ENCODE peak calls at places on chromosomes 11 and 22, in four cellular contexts. S is GM12878, P is stomach, J is K562. B is an unnamed sample.

GRCh38 chr11:27718346-27718852 is 18.1 kb upstream of the BDNF start:
- DNase-seq in S (no peak), P (no peak), J (no peak), B (peak)

GRCh38 chr22:21709688-21710087 is 25.9 kb downstream of the YPEL1 start:
- DNase-seq in S (no peak), P (no peak), J (no peak), B (no peak)

GRCh38 chr11:2950825-2951224 is 21.6 kb upstream of the PHLDA2 start:
- DNase-seq in S (no peak), P (no peak), J (no peak), B (no peak)

GRCh38 chr11:5596611-5597201 is at the start of gene TRIM6:
- DNase-seq in S (no peak), P (peak), J (peak), B (peak)

GRCh38 chr22:49257551-49257951 is 570.1 kb downstream of the BRD1 start:
- DNase-seq in S (no peak), P (peak), J (no peak), B (no peak)

GRCh38 chr11:11251394-11251970 is 101.6 kb downstream of the CSNK2A3 start:
- DNase-seq in S (peak), P (no peak), J (no peak), B (no peak)

GRCh38 chr11:114197799-114198500 is 98.2 kb upstream of the NNMT start:
- DNase-seq in S (no peak), P (peak), J (no peak), B (peak)

GRCh38 chr11:27398413-27398780 is 35.4 kb upstream of the CCDC34 start:
- DNase-seq in S (no peak), P (no peak), J (no peak), B (no peak)

GRCh38 chr11:30420233-30420787 is 97.4 kb downstream of the ARL14EP start:
- DNase-seq in S (no peak), P (no peak), J (no peak), B (peak)

GRCh38 chr11:62976109-62976508 is 8.7 kb downstream of the SLC22A6 start:
- DNase-seq in S (no peak), P (no peak), J (peak), B (no peak)

GRCh38 chr11:32874144-32874543 is 18.5 kb upstream of the QSER1 start:
- DNase-seq in S (no peak), P (no peak), J (no peak), B (no peak)

GRCh38 chr22:22927888-22928665 is 40.5 kb downstream of the IGLL5 start:
- DNase-seq in S (no peak), P (no peak), J (peak), B (no peak)

GRCh38 chr22:17243524-17243923 is 24.3 kb upstream of the ADA2 start:
- DNase-seq in S (peak), P (no peak), J (peak), B (peak)

GRCh38 chr11:47271328-47271727 is 1.4 kb downstream of the MADD start:
- DNase-seq in S (no peak), P (no peak), J (peak), B (no peak)

GRCh38 chr11:47269002-47269828 is 718 bp upstream of the MADD start:
- DNase-seq in S (no peak), P (peak), J (peak), B (peak)

GRCh38 chr11:47271961-47272661 is 2.2 kb downstream of the MADD start:
- DNase-seq in S (no peak), P (peak), J (peak), B (peak)

GRCh38 chr11:47269829-47270305 is at the start of gene MADD:
- DNase-seq in S (peak), P (peak), J (peak), B (peak)

DNA sequence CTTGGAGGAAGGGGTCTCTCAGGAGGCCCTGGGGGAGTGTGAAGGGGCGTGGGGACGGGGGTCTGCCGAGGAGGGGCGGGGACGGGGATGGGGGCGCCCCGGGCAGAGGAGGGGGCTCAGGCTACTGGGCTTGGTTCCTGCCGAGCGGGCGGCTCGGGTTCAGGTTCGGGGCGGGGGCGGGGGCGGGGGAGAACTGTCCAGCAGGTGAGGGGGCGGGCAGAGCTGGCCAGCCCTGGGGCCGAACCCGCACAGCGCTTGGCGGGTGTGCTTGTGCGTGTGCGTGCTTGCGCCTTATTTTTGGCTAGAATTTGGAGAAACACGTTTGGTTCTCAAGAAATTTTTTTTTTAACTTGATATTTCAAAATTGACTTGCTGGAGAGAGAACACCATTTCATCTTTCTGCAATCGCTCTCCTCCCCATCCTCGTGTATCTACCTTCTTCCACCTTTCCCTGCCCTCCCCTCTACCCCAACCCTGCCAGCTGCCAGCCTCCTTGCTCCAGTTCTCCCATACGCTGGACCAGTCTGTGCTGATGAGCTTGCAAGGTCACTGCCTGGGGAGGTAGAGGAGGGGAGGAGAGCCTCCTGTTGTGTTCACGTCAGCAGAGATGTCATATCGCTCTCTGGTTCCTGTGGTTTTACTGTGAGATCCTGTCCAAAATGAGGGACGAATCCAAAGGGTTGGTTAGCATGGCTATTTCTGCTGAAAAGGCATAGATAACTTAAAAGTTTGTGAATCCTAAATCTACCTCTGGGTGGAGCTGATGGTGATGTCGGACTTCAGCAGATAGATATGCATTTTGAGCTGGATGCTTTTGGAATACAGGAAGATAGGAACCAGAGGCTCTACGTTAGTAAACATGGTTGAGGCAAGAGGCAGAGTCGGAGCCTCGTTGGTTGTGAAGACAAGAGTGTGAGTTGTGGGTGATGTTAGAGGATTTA is 668 bp downstream of the MADD start:
- DNase-seq in S (no peak), P (no peak), J (peak), B (peak)
- TF ChIP-seq POLR2A in S (no peak), P (no peak), J (no peak), B (no peak)

DNA sequence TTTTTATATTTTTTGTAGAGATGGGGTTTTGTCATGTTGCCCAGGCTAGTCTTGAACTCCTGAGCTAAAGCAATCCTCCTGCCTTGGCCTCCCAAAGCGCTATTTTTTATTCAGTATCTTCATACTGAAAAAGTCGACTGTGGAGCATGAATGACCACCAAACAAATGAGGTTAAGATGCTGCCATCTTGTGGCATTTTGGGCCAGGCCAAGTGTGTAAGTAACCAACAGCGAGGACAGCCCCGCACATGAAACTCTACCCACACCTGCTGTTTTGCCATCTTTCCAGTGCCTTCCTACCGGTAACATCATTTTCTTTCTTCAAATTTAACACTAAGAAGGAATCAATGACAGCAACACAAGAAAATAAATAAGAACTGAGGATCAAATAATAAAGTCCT is 32.2 kb upstream of the AQP11 start:
- DNase-seq in S (no peak), P (no peak), J (peak), B (no peak)
- TF ChIP-seq CTCF in S (peak), P (no peak), J (peak), B (no peak)

GRCh38 chr11:93603671-93604070 is 57.8 kb upstream of the CEP295 start:
- DNase-seq in S (no peak), P (no peak), J (no peak), B (no peak)
- TF ChIP-seq POLR2AphosphoS5 in S (no peak), P (no peak), J (no peak), B (no peak)

DNA sequence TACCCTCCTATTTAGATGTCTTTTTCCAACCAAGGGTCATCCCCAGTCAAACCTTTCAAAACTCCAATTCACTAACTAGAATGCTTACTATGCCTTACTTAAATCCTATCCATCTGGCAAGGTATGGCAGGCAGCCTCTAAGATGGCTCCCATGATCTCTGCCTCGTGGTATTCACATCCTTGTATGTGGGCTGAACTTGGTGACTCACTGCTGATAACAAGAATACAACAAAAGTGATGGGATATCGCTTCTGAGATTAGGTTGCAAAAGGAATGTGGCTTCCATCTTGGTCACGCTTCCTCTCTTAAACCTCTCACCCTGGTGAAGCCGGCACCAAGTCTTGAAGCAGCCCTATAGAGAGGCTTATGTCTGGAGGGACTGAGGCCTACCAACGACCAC is 29.6 kb upstream of the UPB1 start:
- DNase-seq in S (no peak), P (no peak), J (peak), B (no peak)
- TF ChIP-seq POLR2A in S (no peak), P (no peak), J (no peak), B (no peak)

DNA sequence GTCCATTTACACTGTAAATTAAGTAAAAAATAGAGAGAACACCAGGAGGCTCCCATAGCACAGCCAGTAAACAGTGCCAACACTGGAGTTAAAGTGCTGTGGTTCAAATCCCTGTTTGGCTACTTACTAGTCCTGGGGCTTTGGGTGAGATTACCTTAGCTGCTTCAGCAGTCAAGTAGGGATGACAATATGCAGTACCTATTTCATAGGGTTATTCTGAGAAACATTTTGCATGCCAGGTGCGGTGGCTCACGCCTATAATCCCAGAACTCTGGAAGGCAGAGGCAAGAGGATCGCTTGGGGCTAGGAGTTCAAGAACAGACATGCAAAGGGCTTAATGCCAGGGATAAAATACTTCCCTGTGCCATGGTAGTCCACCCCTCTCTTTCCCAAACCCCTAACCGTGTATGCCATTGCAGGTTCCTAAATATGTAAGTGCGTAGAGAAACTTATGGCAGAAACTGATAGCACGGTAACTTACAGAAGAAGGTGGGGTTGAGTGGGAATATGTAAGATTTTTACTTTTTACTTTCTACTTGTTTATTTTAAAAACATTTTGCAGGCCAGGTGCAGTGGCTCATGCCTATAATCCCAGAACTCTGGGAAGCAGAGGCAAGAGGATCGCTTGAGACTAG is 86.4 kb upstream of the PICALM start:
- DNase-seq in S (no peak), P (no peak), J (peak), B (no peak)
- TF ChIP-seq CTCF in S (no peak), P (no peak), J (no peak), B (no peak)

GRCh38 chr11:70414341-70415100 is 16.2 kb downstream of the CTTN start:
- DNase-seq in S (no peak), P (no peak), J (no peak), B (no peak)

GRCh38 chr11:70415642-70416395 is 17.5 kb downstream of the CTTN start:
- DNase-seq in S (no peak), P (no peak), J (no peak), B (no peak)

GRCh38 chr11:70413151-70413550 is 14.8 kb downstream of the CTTN start:
- DNase-seq in S (no peak), P (no peak), J (no peak), B (no peak)

GRCh38 chr11:70416881-70417280 is 18.6 kb downstream of the CTTN start:
- DNase-seq in S (no peak), P (no peak), J (no peak), B (no peak)

GRCh38 chr11:70415176-70415575 is 16.8 kb downstream of the CTTN start:
- DNase-seq in S (no peak), P (no peak), J (no peak), B (no peak)
- TF ChIP-seq POLR2AphosphoS5 in S (no peak), P (no peak), J (no peak), B (no peak)

GRCh38 chr22:46292173-46292572 is 4.5 kb upstream of the GTSE1 start:
- DNase-seq in S (no peak), P (no peak), J (no peak), B (no peak)

GRCh38 chr22:46290843-46291785 is 5.6 kb upstream of the GTSE1 start:
- DNase-seq in S (no peak), P (no peak), J (no peak), B (no peak)

GRCh38 chr22:46289244-46289891 is 7.3 kb upstream of the GTSE1 start:
- DNase-seq in S (no peak), P (no peak), J (no peak), B (no peak)

GRCh38 chr22:46288846-46289243 is 7.8 kb upstream of the GTSE1 start:
- DNase-seq in S (no peak), P (no peak), J (no peak), B (no peak)

GRCh38 chr22:46290121-46290842 is 6.4 kb upstream of the GTSE1 start:
- DNase-seq in S (no peak), P (no peak), J (no peak), B (no peak)
- TF ChIP-seq POLR2A in S (no peak), P (no peak), J (no peak), B (no peak)

DNA sequence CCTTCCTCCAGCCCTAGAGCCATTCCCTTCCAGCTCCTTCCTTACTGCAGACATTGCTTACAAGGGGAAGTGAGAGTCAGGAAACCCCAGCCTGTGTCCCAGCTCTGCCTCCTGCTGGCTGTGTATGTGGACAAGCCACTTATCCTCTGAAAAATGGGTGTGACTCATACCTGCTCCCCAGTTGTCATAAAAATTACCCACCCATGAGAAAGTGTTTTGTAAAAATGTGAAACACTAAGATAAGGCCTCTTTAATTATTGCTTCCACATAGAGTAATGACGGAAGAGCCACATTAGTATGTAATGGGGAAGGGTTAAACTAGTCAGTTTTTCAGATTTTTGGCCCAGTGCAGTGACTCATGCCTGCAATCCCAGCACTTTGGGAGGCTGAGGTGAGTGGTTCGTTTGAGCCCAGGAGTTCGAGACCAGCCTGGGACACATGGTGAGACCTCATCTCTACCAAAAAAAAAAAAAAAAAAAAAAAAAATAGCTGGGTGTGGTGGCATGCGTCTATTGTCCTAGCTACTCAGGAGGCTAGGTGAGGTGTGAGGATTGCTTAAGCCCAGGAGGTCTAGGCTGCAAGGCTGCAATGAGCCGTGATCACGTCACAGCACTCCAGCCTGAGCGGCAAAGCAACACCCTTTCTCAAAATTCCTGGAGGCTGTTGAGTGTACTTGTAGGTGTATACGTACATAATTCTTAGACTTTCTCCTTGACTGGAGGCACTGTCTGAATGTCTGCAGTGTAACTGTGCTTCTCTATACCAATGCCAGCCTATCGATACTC is 84.9 kb downstream of the CTTN start:
- DNase-seq in S (no peak), P (peak), J (peak), B (peak)
- TF ChIP-seq CTCF in S (peak), P (no peak), J (peak), B (peak)

DNA sequence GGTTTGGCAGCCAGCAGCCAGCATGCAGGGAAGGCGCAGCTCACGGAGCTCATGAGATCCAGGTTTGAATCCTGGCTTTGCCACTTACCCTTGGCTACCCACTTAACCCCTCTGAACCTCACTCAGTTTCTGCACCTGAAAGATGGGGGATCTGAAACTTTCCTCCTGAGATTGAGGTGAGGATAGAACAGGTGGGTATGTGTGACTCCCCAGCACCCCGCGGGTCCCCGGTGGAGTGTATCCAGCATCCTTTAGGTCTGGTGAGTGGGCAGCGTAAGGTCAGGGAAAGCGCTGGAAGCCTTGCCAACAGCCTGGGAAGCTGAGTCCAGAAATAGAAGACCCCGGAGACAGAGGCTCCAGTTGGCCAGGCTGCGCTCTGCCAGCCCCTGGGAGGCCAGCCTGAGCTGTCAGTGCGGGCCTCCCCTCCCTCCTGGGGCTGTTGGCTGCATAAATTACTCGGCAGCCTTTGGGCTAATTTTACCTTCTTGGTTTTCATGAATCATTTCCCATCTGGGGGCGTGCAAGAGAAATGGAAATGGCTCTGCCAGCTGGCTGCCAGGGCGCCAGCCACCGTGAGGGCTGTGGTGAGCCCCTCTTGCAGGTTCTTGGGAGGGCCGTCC is 17.6 kb downstream of the PRDM11 start:
- DNase-seq in S (no peak), P (no peak), J (no peak), B (no peak)
- TF ChIP-seq POLR2AphosphoS5 in S (no peak), P (no peak), J (no peak), B (no peak)

DNA sequence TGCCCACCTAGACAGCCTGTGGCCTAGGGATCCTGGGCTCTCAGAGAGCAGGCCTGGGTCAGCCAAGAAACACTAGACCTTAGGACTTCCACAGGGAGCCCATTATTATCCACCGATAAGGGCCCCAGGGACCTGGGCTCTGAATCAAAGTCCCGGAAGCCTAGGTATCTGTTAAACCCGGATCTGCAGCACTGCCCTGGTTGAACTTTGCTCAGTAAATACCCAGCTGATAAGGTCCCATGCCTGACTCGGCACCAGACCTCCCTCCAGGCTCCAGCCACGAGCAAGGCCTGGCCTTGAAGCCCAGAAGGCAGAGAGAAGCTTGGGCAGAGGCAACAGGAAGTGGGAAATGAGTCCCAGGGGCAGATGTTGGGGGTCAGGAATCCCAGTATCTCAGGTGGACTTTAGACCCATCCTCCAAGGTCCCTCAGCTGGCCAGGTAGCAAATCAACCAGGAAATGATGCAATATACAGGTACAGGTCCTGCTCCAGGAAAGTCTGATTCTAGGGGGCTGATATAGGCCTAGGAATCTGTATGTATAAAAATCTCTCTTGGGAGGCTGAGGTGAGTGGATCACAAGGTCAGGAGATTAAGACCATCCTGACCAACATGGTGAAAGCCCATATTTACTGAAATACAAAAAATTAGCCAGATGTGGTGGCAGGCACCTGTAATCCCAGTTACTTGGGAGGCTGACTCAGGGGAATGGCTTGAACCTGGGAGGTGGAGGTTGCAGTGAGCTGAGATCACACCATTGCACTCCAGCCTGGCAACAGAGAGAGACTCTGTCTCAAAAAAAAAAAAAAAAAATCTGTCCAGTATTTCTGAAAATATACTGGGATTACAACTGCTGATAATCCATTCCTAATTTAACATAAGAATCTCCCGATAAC is 18.7 kb downstream of the POU2AF1 start:
- DNase-seq in S (no peak), P (peak), J (no peak), B (peak)
- TF ChIP-seq POLR2A in S (peak), P (no peak), J (no peak), B (no peak)